ENCODE peak calls at places on chromosomes 7 and 10, in six cellular contexts. One of them, this sample, is unnamed.
A peak's percentile ranks its signal among the peaks of the same experiment; 100 is the strongest.

GRCh38 chr7:64867863-64868440 is 35.1 kb upstream of the ZNF273 start:
- DNase-seq in glutamatergic neuron: no peak
- DNase-seq in H7: peak; percentile 7
- DNase-seq in amygdala: no peak
- DNase-seq in WTC11: no peak
- DNase-seq in coronary artery: peak; percentile 64
- DNase-seq in this sample: no peak

GRCh38 chr7:97104719-97105129 is 12.8 kb upstream of the SDHAF3 start:
- DNase-seq in WTC11: peak; percentile 92
- DNase-seq in amygdala: peak; percentile 76
- DNase-seq in glutamatergic neuron: peak; percentile 92
- DNase-seq in H7: peak; percentile 74
- DNase-seq in coronary artery: peak; percentile 76
- DNase-seq in this sample: peak; percentile 49

GRCh38 chr7:147279516-147279915 is 1162.9 kb downstream of the CNTNAP2 start:
- DNase-seq in glutamatergic neuron: no peak
- DNase-seq in H7: no peak
- DNase-seq in WTC11: no peak
- DNase-seq in amygdala: no peak
- DNase-seq in coronary artery: no peak
- DNase-seq in this sample: no peak

GRCh38 chr10:348456-348855 is 213.2 kb downstream of the ZMYND11 start:
- DNase-seq in WTC11: no peak
- DNase-seq in coronary artery: no peak
- DNase-seq in amygdala: no peak
- DNase-seq in glutamatergic neuron: no peak
- DNase-seq in H7: peak; percentile 33
- DNase-seq in this sample: no peak

GRCh38 chr10:78779339-78779955 is 289.3 kb upstream of the ZMIZ1 start:
- DNase-seq in WTC11: no peak
- DNase-seq in coronary artery: no peak
- DNase-seq in H7: no peak
- DNase-seq in amygdala: no peak
- DNase-seq in glutamatergic neuron: no peak
- DNase-seq in this sample: no peak

GRCh38 chr7:148110097-148110868 is 480.3 kb upstream of the C7orf33 start:
- DNase-seq in WTC11: peak; percentile 21
- DNase-seq in H7: peak; percentile 36
- DNase-seq in coronary artery: no peak
- DNase-seq in glutamatergic neuron: no peak
- DNase-seq in amygdala: no peak
- DNase-seq in this sample: no peak

GRCh38 chr7:143049380-143049779 is 2.8 kb upstream of the OR6V1 start:
- DNase-seq in WTC11: no peak
- DNase-seq in amygdala: no peak
- DNase-seq in H7: no peak
- DNase-seq in coronary artery: no peak
- DNase-seq in glutamatergic neuron: no peak
- DNase-seq in this sample: no peak

GRCh38 chr10:110827410-110827809 is 44.3 kb upstream of the PDCD4 start:
- DNase-seq in WTC11: no peak
- DNase-seq in glutamatergic neuron: no peak
- DNase-seq in H7: no peak
- DNase-seq in coronary artery: no peak
- DNase-seq in amygdala: no peak
- DNase-seq in this sample: no peak

GRCh38 chr7:140653319-140654108 is 12.9 kb upstream of the DENND2A start:
- DNase-seq in amygdala: peak; percentile 46
- DNase-seq in WTC11: peak; percentile 66
- DNase-seq in coronary artery: no peak
- DNase-seq in glutamatergic neuron: peak; percentile 58
- DNase-seq in H7: peak; percentile 85
- DNase-seq in this sample: no peak